ENCODE peak calls at places on chromosomes 5 and 9, in four cellular contexts. One of them, this sample, is unnamed.

GRCh38 chr9:33116855-33117254 is 40.4 kb upstream of the SMU1 start:
- DNase-seq in A673: no peak
- DNase-seq in CD8-positive, alpha-beta T cell: no peak
- DNase-seq in MCF 10A: no peak
- DNase-seq in this sample: no peak

GRCh38 chr9:2291980-2292704 is 277.0 kb downstream of the SMARCA2 start:
- DNase-seq in A673: peak
- DNase-seq in CD8-positive, alpha-beta T cell: no peak
- DNase-seq in MCF 10A: peak
- DNase-seq in this sample: no peak

GRCh38 chr9:136260936-136261472 is 15.4 kb upstream of the QSOX2 start:
- DNase-seq in A673: no peak
- DNase-seq in CD8-positive, alpha-beta T cell: no peak
- DNase-seq in MCF 10A: no peak
- DNase-seq in this sample: no peak

GRCh38 chr5:128844354-128844923 is 120.8 kb upstream of the SLC27A6 start:
- DNase-seq in A673: peak
- DNase-seq in CD8-positive, alpha-beta T cell: no peak
- DNase-seq in MCF 10A: peak
- DNase-seq in this sample: no peak

GRCh38 chr5:23649594-23649993 is 142.2 kb downstream of the PRDM9 start:
- DNase-seq in A673: no peak
- DNase-seq in CD8-positive, alpha-beta T cell: no peak
- DNase-seq in MCF 10A: no peak
- DNase-seq in this sample: no peak

GRCh38 chr9:2053883-2054845 is 39.0 kb downstream of the SMARCA2 start:
- DNase-seq in A673: peak
- DNase-seq in CD8-positive, alpha-beta T cell: peak
- DNase-seq in MCF 10A: no peak
- DNase-seq in this sample: no peak

GRCh38 chr9:112971415-112971814 is 40.6 kb downstream of the ZNF883 start:
- DNase-seq in A673: peak
- DNase-seq in CD8-positive, alpha-beta T cell: no peak
- DNase-seq in MCF 10A: peak
- DNase-seq in this sample: peak

GRCh38 chr9:123329329-123329955 is 26.6 kb upstream of the CRB2 start:
- DNase-seq in A673: no peak
- DNase-seq in CD8-positive, alpha-beta T cell: no peak
- DNase-seq in MCF 10A: peak
- DNase-seq in this sample: no peak

GRCh38 chr9:75712690-75713089 is 177.8 kb upstream of the PCSK5 start:
- DNase-seq in A673: peak
- DNase-seq in CD8-positive, alpha-beta T cell: no peak
- DNase-seq in MCF 10A: peak
- DNase-seq in this sample: no peak

GRCh38 chr9:129143031-129143441 is 31.8 kb downstream of the PTPA start:
- DNase-seq in A673: peak
- DNase-seq in CD8-positive, alpha-beta T cell: peak
- DNase-seq in MCF 10A: peak
- DNase-seq in this sample: peak

GRCh38 chr5:36200513-36200912 is 41.2 kb downstream of the NADK2 start:
- DNase-seq in A673: no peak
- DNase-seq in CD8-positive, alpha-beta T cell: no peak
- DNase-seq in MCF 10A: peak
- DNase-seq in this sample: no peak

GRCh38 chr5:168086104-168086610 is 205.3 kb upstream of the WWC1 start:
- DNase-seq in A673: peak
- DNase-seq in CD8-positive, alpha-beta T cell: no peak
- DNase-seq in MCF 10A: peak
- DNase-seq in this sample: no peak
- TF ChIP-seq CTCF in A673: peak
- TF ChIP-seq CTCF in CD8-positive, alpha-beta T cell: no peak
- TF ChIP-seq CTCF in MCF 10A: peak
- TF ChIP-seq CTCF in this sample: no peak

GRCh38 chr5:130138406-130139060 is 234.3 kb downstream of the CHSY3 start:
- DNase-seq in A673: peak
- DNase-seq in CD8-positive, alpha-beta T cell: no peak
- DNase-seq in MCF 10A: peak
- DNase-seq in this sample: no peak

GRCh38 chr5:130136300-130136699 is 232.0 kb downstream of the CHSY3 start:
- DNase-seq in A673: no peak
- DNase-seq in CD8-positive, alpha-beta T cell: no peak
- DNase-seq in MCF 10A: no peak
- DNase-seq in this sample: no peak

GRCh38 chr5:130141689-130142320 is 237.5 kb downstream of the CHSY3 start:
- DNase-seq in A673: no peak
- DNase-seq in CD8-positive, alpha-beta T cell: no peak
- DNase-seq in MCF 10A: peak
- DNase-seq in this sample: no peak
- TF ChIP-seq CTCF in A673: peak
- TF ChIP-seq CTCF in CD8-positive, alpha-beta T cell: no peak
- TF ChIP-seq CTCF in MCF 10A: peak
- TF ChIP-seq CTCF in this sample: peak

DNA sequence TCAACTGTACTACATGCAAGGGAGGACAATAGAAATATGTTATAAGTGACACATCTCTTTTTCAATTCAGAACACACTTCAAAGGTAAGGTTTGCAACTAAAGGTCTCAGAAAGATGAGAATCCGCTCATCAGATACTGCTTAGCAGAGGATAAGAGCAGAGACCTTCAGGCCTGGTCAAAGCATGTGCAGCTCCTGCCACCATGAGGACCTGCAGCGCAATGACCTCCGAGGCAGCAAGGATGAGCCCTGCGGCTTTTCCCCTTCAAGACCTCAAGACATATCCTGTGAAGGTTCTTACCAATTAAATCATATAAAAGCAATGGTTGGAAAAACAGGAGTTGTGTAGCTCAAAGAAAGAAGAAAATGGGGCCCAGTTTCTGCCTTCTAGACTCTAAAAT is 135.8 kb downstream of the TRIM36 start:
- DNase-seq in A673: peak
- DNase-seq in CD8-positive, alpha-beta T cell: no peak
- DNase-seq in MCF 10A: peak
- DNase-seq in this sample: no peak
- TF ChIP-seq CTCF in A673: peak
- TF ChIP-seq CTCF in CD8-positive, alpha-beta T cell: no peak
- TF ChIP-seq CTCF in MCF 10A: no peak
- TF ChIP-seq CTCF in this sample: peak

DNA sequence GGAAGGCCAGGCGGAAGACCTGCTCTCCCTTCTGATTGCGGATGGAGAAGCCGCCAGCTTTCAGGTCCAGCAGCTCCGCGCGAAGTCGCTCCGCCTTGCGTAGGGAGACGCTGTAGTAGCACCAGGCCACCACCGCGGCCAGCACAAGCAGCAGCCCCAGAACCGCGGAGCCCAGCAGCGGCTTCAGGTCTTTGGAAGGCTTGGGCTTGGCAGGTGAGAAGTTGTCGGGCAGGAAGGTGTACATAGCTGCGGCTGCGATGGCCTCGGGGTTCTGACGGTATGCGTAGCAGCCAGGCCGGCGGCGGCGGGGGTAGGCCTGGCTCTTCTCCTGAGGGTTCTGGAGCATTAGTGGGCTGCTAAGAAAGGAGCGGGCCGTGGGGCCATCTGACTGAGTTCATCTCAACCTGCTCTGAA is 4.1 kb downstream of the MYORG start:
- DNase-seq in A673: no peak
- DNase-seq in CD8-positive, alpha-beta T cell: no peak
- DNase-seq in MCF 10A: no peak
- DNase-seq in this sample: no peak
- TF ChIP-seq CTCF in A673: no peak
- TF ChIP-seq CTCF in CD8-positive, alpha-beta T cell: no peak
- TF ChIP-seq CTCF in MCF 10A: no peak
- TF ChIP-seq CTCF in this sample: no peak

DNA sequence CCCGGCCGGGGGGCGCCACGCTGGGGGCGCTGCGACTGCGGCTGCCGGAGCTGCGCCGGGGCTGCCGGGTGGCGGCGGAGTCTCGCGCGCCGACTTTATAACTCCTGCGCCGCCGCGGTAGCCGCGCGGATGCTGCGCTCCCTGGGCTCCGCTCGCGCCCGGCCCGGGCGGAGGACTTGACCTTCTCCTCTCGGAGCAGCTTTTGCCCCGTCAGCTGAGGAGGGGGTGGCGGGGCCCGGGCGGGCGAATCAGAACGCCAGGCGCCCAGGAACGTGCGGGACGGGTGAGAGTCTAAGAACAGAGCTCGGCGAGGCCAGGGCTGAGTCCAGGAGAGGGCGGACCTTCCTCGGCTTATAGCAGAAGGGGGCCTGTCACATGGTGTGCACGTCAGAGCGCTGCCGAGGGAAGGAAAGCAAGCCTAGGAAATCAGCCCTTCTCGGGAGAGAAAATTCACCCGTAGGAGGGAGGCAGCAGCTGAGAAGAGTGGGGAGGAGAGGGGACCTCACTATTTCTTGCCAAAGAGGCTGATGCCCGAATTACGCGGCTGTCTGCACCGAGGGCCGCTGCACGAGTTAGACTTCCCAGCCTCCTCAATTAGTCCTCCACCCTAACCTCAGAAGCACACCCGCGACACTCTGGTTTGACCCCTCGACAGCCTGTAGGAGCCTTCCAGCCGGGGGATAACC is at the start of gene FOXD1:
- DNase-seq in A673: peak
- DNase-seq in CD8-positive, alpha-beta T cell: peak
- DNase-seq in MCF 10A: peak
- DNase-seq in this sample: peak
- TF ChIP-seq CTCF in A673: no peak
- TF ChIP-seq CTCF in CD8-positive, alpha-beta T cell: no peak
- TF ChIP-seq CTCF in MCF 10A: no peak
- TF ChIP-seq CTCF in this sample: no peak

This sample was measured in neural crest cell.